ENCODE peak calls at places on chromosomes 13 and 19, in seven cellular contexts. One of them, this sample, is unnamed.

GRCh38 chr19:2080336-2080988 is 15.7 kb downstream of the MOB3A start:
- DNase-seq in H9: no peak
- DNase-seq in CD4-positive, alpha-beta T cell: no peak
- DNase-seq in PC-3: no peak
- DNase-seq in sigmoid colon: no peak
- DNase-seq in ovary: no peak
- DNase-seq in SK-N-SH: peak; percentile 3
- DNase-seq in this sample: no peak

GRCh38 chr19:39595950-39596349 is 6.4 kb upstream of the LGALS13 start:
- DNase-seq in H9: no peak
- DNase-seq in CD4-positive, alpha-beta T cell: no peak
- DNase-seq in PC-3: peak; percentile 55
- DNase-seq in sigmoid colon: no peak
- DNase-seq in ovary: no peak
- DNase-seq in SK-N-SH: no peak
- DNase-seq in this sample: no peak

GRCh38 chr13:112626761-112627160 is 38.8 kb upstream of the TUBGCP3 start:
- DNase-seq in H9: no peak
- DNase-seq in CD4-positive, alpha-beta T cell: no peak
- DNase-seq in PC-3: no peak
- DNase-seq in sigmoid colon: no peak
- DNase-seq in ovary: no peak
- DNase-seq in SK-N-SH: no peak
- DNase-seq in this sample: no peak

GRCh38 chr13:105363747-105364177 is 1171.7 kb downstream of the EFNB2 start:
- DNase-seq in H9: no peak
- DNase-seq in CD4-positive, alpha-beta T cell: no peak
- DNase-seq in PC-3: no peak
- DNase-seq in sigmoid colon: no peak
- DNase-seq in ovary: no peak
- DNase-seq in SK-N-SH: peak; percentile 6
- DNase-seq in this sample: no peak

GRCh38 chr13:84873951-84874350 is 925.3 kb downstream of the SLITRK6 start:
- DNase-seq in H9: no peak
- DNase-seq in CD4-positive, alpha-beta T cell: no peak
- DNase-seq in PC-3: no peak
- DNase-seq in sigmoid colon: no peak
- DNase-seq in ovary: no peak
- DNase-seq in SK-N-SH: no peak
- DNase-seq in this sample: no peak

GRCh38 chr13:97468331-97468730 is 34.4 kb downstream of the RAP2A start:
- DNase-seq in H9: no peak
- DNase-seq in CD4-positive, alpha-beta T cell: no peak
- DNase-seq in PC-3: no peak
- DNase-seq in sigmoid colon: no peak
- DNase-seq in ovary: no peak
- DNase-seq in SK-N-SH: peak; percentile 39
- DNase-seq in this sample: no peak

GRCh38 chr13:50898338-50898737 is 11.3 kb upstream of the RNASEH2B start:
- DNase-seq in H9: no peak
- DNase-seq in CD4-positive, alpha-beta T cell: no peak
- DNase-seq in PC-3: no peak
- DNase-seq in sigmoid colon: no peak
- DNase-seq in ovary: no peak
- DNase-seq in SK-N-SH: no peak
- DNase-seq in this sample: no peak

GRCh38 chr19:32615569-32615968 is 34.6 kb downstream of the PDCD5 start:
- DNase-seq in H9: no peak
- DNase-seq in CD4-positive, alpha-beta T cell: no peak
- DNase-seq in PC-3: no peak
- DNase-seq in sigmoid colon: no peak
- DNase-seq in ovary: no peak
- DNase-seq in SK-N-SH: no peak
- DNase-seq in this sample: no peak

GRCh38 chr13:100363351-100363750 is 225.2 kb downstream of the GGACT start:
- DNase-seq in H9: no peak
- DNase-seq in CD4-positive, alpha-beta T cell: no peak
- DNase-seq in PC-3: no peak
- DNase-seq in sigmoid colon: no peak
- DNase-seq in ovary: no peak
- DNase-seq in SK-N-SH: no peak
- DNase-seq in this sample: no peak

GRCh38 chr19:10603873-10604459 is 16.9 kb upstream of the AP1M2 start:
- DNase-seq in H9: no peak
- DNase-seq in CD4-positive, alpha-beta T cell: no peak
- DNase-seq in PC-3: no peak
- DNase-seq in sigmoid colon: no peak
- DNase-seq in ovary: no peak
- DNase-seq in SK-N-SH: peak; percentile 5
- DNase-seq in this sample: no peak

GRCh38 chr19:33750587-33751385 is 45.9 kb upstream of the KCTD15 start:
- DNase-seq in H9: no peak
- DNase-seq in CD4-positive, alpha-beta T cell: no peak
- DNase-seq in PC-3: no peak
- DNase-seq in sigmoid colon: no peak
- DNase-seq in ovary: no peak
- DNase-seq in SK-N-SH: peak; percentile 90
- DNase-seq in this sample: peak; percentile 31

GRCh38 chr19:7832781-7833180 is 2.8 kb downstream of the EVI5L start:
- DNase-seq in H9: no peak
- DNase-seq in CD4-positive, alpha-beta T cell: no peak
- DNase-seq in PC-3: no peak
- DNase-seq in sigmoid colon: no peak
- DNase-seq in ovary: no peak
- DNase-seq in SK-N-SH: no peak
- DNase-seq in this sample: no peak

GRCh38 chr19:17441241-17442135 is 7.0 kb downstream of the TMEM221 start:
- DNase-seq in H9: peak; percentile 56
- DNase-seq in CD4-positive, alpha-beta T cell: no peak
- DNase-seq in PC-3: peak; percentile 43
- DNase-seq in sigmoid colon: no peak
- DNase-seq in ovary: no peak
- DNase-seq in SK-N-SH: peak; percentile 68
- DNase-seq in this sample: peak; percentile 48

GRCh38 chr13:31038834-31039552 is 106.5 kb downstream of the TEX26 start:
- DNase-seq in H9: no peak
- DNase-seq in CD4-positive, alpha-beta T cell: no peak
- DNase-seq in PC-3: peak; percentile 63
- DNase-seq in sigmoid colon: no peak
- DNase-seq in ovary: no peak
- DNase-seq in SK-N-SH: no peak
- DNase-seq in this sample: no peak

GRCh38 chr19:5697022-5697889 is 7.2 kb downstream of the RPL36 start:
- DNase-seq in H9: peak; percentile 30
- DNase-seq in CD4-positive, alpha-beta T cell: no peak
- DNase-seq in PC-3: no peak
- DNase-seq in sigmoid colon: peak; percentile 66
- DNase-seq in ovary: no peak
- DNase-seq in SK-N-SH: peak; percentile 41
- DNase-seq in this sample: no peak

GRCh38 chr13:20190481-20191310 is 2.0 kb downstream of the GJB2 start:
- DNase-seq in H9: no peak
- DNase-seq in CD4-positive, alpha-beta T cell: no peak
- DNase-seq in PC-3: peak; percentile 89
- DNase-seq in sigmoid colon: no peak
- DNase-seq in ovary: no peak
- DNase-seq in SK-N-SH: no peak
- DNase-seq in this sample: no peak

GRCh38 chr13:100842136-100842535 is 167.5 kb upstream of the TMTC4 start:
- DNase-seq in H9: no peak
- DNase-seq in CD4-positive, alpha-beta T cell: no peak
- DNase-seq in PC-3: no peak
- DNase-seq in sigmoid colon: no peak
- DNase-seq in ovary: no peak
- DNase-seq in SK-N-SH: no peak
- DNase-seq in this sample: no peak

GRCh38 chr13:26561636-26562537 is 4.4 kb downstream of the WASF3 start:
- DNase-seq in H9: no peak
- DNase-seq in CD4-positive, alpha-beta T cell: no peak
- DNase-seq in PC-3: no peak
- DNase-seq in sigmoid colon: no peak
- DNase-seq in ovary: no peak
- DNase-seq in SK-N-SH: peak; percentile 51
- DNase-seq in this sample: peak; percentile 81

GRCh38 chr19:8655340-8655709 is 24.9 kb downstream of the NFILZ start:
- DNase-seq in H9: no peak
- DNase-seq in CD4-positive, alpha-beta T cell: peak; percentile 16
- DNase-seq in PC-3: no peak
- DNase-seq in sigmoid colon: no peak
- DNase-seq in ovary: no peak
- DNase-seq in SK-N-SH: peak; percentile 22
- DNase-seq in this sample: no peak

GRCh38 chr19:15264061-15264932 is 32.0 kb upstream of the EPHX3 start:
- DNase-seq in H9: peak; percentile 79
- DNase-seq in CD4-positive, alpha-beta T cell: peak; percentile 59
- DNase-seq in PC-3: peak; percentile 73
- DNase-seq in sigmoid colon: peak; percentile 91
- DNase-seq in ovary: peak; percentile 86
- DNase-seq in SK-N-SH: peak; percentile 85
- DNase-seq in this sample: peak; percentile 83

GRCh38 chr19:38693380-38694223 is 46.2 kb downstream of the ACTN4 start:
- DNase-seq in H9: peak; percentile 78
- DNase-seq in CD4-positive, alpha-beta T cell: peak; percentile 14
- DNase-seq in PC-3: peak; percentile 96
- DNase-seq in sigmoid colon: no peak
- DNase-seq in ovary: no peak
- DNase-seq in SK-N-SH: no peak
- DNase-seq in this sample: no peak

GRCh38 chr19:41795031-41795461 is 1.3 kb upstream of the CEACAM3 start:
- DNase-seq in H9: peak; percentile 65
- DNase-seq in CD4-positive, alpha-beta T cell: peak; percentile 45
- DNase-seq in PC-3: peak; percentile 70
- DNase-seq in sigmoid colon: no peak
- DNase-seq in ovary: no peak
- DNase-seq in SK-N-SH: peak; percentile 35
- DNase-seq in this sample: peak; percentile 69

GRCh38 chr19:30557212-30557611 is 185.0 kb downstream of the ZNF536 start:
- DNase-seq in H9: no peak
- DNase-seq in CD4-positive, alpha-beta T cell: no peak
- DNase-seq in PC-3: peak; percentile 21
- DNase-seq in sigmoid colon: no peak
- DNase-seq in ovary: no peak
- DNase-seq in SK-N-SH: no peak
- DNase-seq in this sample: peak; percentile 55
- H3K27ac ChIP-seq in H9: no peak overlapping the region
- H3K27ac ChIP-seq in CD4-positive, alpha-beta T cell: no peak overlapping the region
- H3K27ac ChIP-seq in PC-3: no peak overlapping the region
- H3K27ac ChIP-seq in sigmoid colon: no peak overlapping the region
- H3K27ac ChIP-seq in ovary: no peak overlapping the region
- H3K27ac ChIP-seq in SK-N-SH: no peak overlapping the region
- H3K27ac ChIP-seq in this sample: peak overlapping the region; percentile 31

GRCh38 chr19:58291943-58292342 is 13.2 kb downstream of the ZNF8 start:
- DNase-seq in H9: no peak
- DNase-seq in CD4-positive, alpha-beta T cell: no peak
- DNase-seq in PC-3: no peak
- DNase-seq in sigmoid colon: no peak
- DNase-seq in ovary: no peak
- DNase-seq in SK-N-SH: no peak
- DNase-seq in this sample: no peak

GRCh38 chr19:58294743-58295374 is 10.3 kb upstream of the ERVK3-1 start:
- DNase-seq in H9: no peak
- DNase-seq in CD4-positive, alpha-beta T cell: no peak
- DNase-seq in PC-3: no peak
- DNase-seq in sigmoid colon: no peak
- DNase-seq in ovary: no peak
- DNase-seq in SK-N-SH: no peak
- DNase-seq in this sample: no peak

GRCh38 chr19:58300620-58301019 is 4.6 kb upstream of the ERVK3-1 start:
- DNase-seq in H9: no peak
- DNase-seq in CD4-positive, alpha-beta T cell: no peak
- DNase-seq in PC-3: no peak
- DNase-seq in sigmoid colon: no peak
- DNase-seq in ovary: no peak
- DNase-seq in SK-N-SH: no peak
- DNase-seq in this sample: no peak

DNA sequence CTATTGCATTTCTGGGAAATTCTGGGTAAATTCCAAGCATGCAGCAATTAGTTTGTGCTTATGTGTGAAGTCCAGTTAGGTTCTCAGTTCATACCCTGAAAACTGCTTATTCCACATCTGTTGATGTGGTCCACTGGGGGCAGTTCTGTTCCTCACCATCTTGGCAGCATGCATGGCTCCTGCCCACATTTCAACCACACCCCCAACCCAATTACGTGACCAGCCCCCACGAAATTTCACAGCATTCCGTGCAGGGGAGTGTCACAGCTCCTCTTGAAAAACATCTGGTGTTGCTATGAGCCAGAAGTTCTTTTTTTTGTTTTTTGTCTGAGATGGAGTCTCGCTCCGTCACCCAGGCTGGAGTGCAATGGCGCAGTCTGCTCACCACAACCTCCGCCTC is 9.1 kb upstream of the ERVK3-1 start:
- DNase-seq in H9: no peak
- DNase-seq in CD4-positive, alpha-beta T cell: no peak
- DNase-seq in PC-3: no peak
- DNase-seq in sigmoid colon: no peak
- DNase-seq in ovary: no peak
- DNase-seq in SK-N-SH: no peak
- DNase-seq in this sample: no peak
- H3K9me3 ChIP-seq in H9: no peaks in the 10 kb centered on the region
- H3K9me3 ChIP-seq in CD4-positive, alpha-beta T cell: peaks cover 29% of the 10 kb centered on the region
- H3K9me3 ChIP-seq in PC-3: peaks cover 24% of the 10 kb centered on the region
- H3K9me3 ChIP-seq in sigmoid colon: peaks cover 19% of the 10 kb centered on the region
- H3K9me3 ChIP-seq in ovary: peaks cover 2% of the 10 kb centered on the region
- H3K9me3 ChIP-seq in SK-N-SH: peaks cover 7% of the 10 kb centered on the region
- H3K9me3 ChIP-seq in this sample: no peaks in the 10 kb centered on the region

GRCh38 chr19:45770192-45771101 is 1.4 kb upstream of the SIX5 start:
- DNase-seq in H9: peak; percentile 99
- DNase-seq in CD4-positive, alpha-beta T cell: peak; percentile 87
- DNase-seq in PC-3: peak; percentile 93
- DNase-seq in sigmoid colon: peak; percentile 99
- DNase-seq in ovary: peak; percentile 97
- DNase-seq in SK-N-SH: peak; percentile 96
- DNase-seq in this sample: peak; percentile 98
- TF ChIP-seq CTCF in H9: peak; percentile 97
- TF ChIP-seq CTCF in CD4-positive, alpha-beta T cell: peak; percentile 97
- TF ChIP-seq CTCF in PC-3: peak; percentile 78
- TF ChIP-seq CTCF in sigmoid colon: peak; percentile 93
- TF ChIP-seq CTCF in ovary: peak; percentile 96
- TF ChIP-seq CTCF in SK-N-SH: peak; percentile 89
- TF ChIP-seq CTCF in this sample: peak; percentile 70

GRCh38 chr13:46295531-46296464 is 84.1 kb downstream of the LRRC63 start:
- DNase-seq in H9: no peak
- DNase-seq in CD4-positive, alpha-beta T cell: peak; percentile 50
- DNase-seq in PC-3: peak; percentile 39
- DNase-seq in sigmoid colon: no peak
- DNase-seq in ovary: no peak
- DNase-seq in SK-N-SH: no peak
- DNase-seq in this sample: no peak
- H3K27ac ChIP-seq in H9: no peak overlapping the region
- H3K27ac ChIP-seq in CD4-positive, alpha-beta T cell: peak overlapping the region; percentile 89
- H3K27ac ChIP-seq in PC-3: peak overlapping the region; percentile 18
- H3K27ac ChIP-seq in sigmoid colon: no peak overlapping the region
- H3K27ac ChIP-seq in ovary: no peak overlapping the region
- H3K27ac ChIP-seq in SK-N-SH: peak overlapping the region; percentile 84
- H3K27ac ChIP-seq in this sample: no peak overlapping the region